ENCODE peak calls at places on chromosomes 12 and 14, in five cellular contexts. One of them, this sample, is unnamed.

GRCh38 chr14:71403673-71404072 is 496.4 kb downstream of the PCNX1 start:
- DNase-seq in stimulated activated CD8-positive, alpha-beta memory T cell treated with anti-CD3 and anti-CD28 coated beads, Interleukin-2, amount 100 ng/mL, for 1 hour: no peak
- DNase-seq in lung microvascular endothelial cell: peak
- DNase-seq in B cell: peak
- DNase-seq in MM.1S: peak
- DNase-seq in this sample: no peak

GRCh38 chr12:107591095-107591375 is 94.6 kb upstream of the PWP1 start:
- DNase-seq in B cell: no peak
- DNase-seq in stimulated activated CD8-positive, alpha-beta memory T cell treated with anti-CD3 and anti-CD28 coated beads, Interleukin-2, amount 100 ng/mL, for 1 hour: no peak
- DNase-seq in MM.1S: no peak
- DNase-seq in lung microvascular endothelial cell: no peak
- DNase-seq in this sample: no peak

GRCh38 chr14:73269729-73270651 is 32.7 kb downstream of the PAPLN start:
- DNase-seq in lung microvascular endothelial cell: peak
- DNase-seq in B cell: peak
- DNase-seq in MM.1S: no peak
- DNase-seq in stimulated activated CD8-positive, alpha-beta memory T cell treated with anti-CD3 and anti-CD28 coated beads, Interleukin-2, amount 100 ng/mL, for 1 hour: no peak
- DNase-seq in this sample: peak

GRCh38 chr12:127214196-127214595 is 1052.8 kb upstream of the TMEM132C start:
- DNase-seq in lung microvascular endothelial cell: no peak
- DNase-seq in B cell: no peak
- DNase-seq in MM.1S: no peak
- DNase-seq in stimulated activated CD8-positive, alpha-beta memory T cell treated with anti-CD3 and anti-CD28 coated beads, Interleukin-2, amount 100 ng/mL, for 1 hour: no peak
- DNase-seq in this sample: no peak

GRCh38 chr12:112978163-112979081 is at the start of gene OAS2:
- DNase-seq in B cell: peak
- DNase-seq in MM.1S: peak
- DNase-seq in stimulated activated CD8-positive, alpha-beta memory T cell treated with anti-CD3 and anti-CD28 coated beads, Interleukin-2, amount 100 ng/mL, for 1 hour: peak
- DNase-seq in lung microvascular endothelial cell: peak
- DNase-seq in this sample: peak

GRCh38 chr14:64410084-64410774 is 22.1 kb downstream of the MTHFD1 start:
- DNase-seq in lung microvascular endothelial cell: no peak
- DNase-seq in stimulated activated CD8-positive, alpha-beta memory T cell treated with anti-CD3 and anti-CD28 coated beads, Interleukin-2, amount 100 ng/mL, for 1 hour: no peak
- DNase-seq in MM.1S: no peak
- DNase-seq in B cell: no peak
- DNase-seq in this sample: no peak

GRCh38 chr12:49028666-49029275 is 10.2 kb upstream of the PRKAG1 start:
- DNase-seq in stimulated activated CD8-positive, alpha-beta memory T cell treated with anti-CD3 and anti-CD28 coated beads, Interleukin-2, amount 100 ng/mL, for 1 hour: no peak
- DNase-seq in MM.1S: no peak
- DNase-seq in lung microvascular endothelial cell: no peak
- DNase-seq in B cell: no peak
- DNase-seq in this sample: no peak

GRCh38 chr12:1594045-1594294 is 411 bp downstream of the FBXL14 start:
- DNase-seq in B cell: peak
- DNase-seq in lung microvascular endothelial cell: peak
- DNase-seq in MM.1S: peak
- DNase-seq in stimulated activated CD8-positive, alpha-beta memory T cell treated with anti-CD3 and anti-CD28 coated beads, Interleukin-2, amount 100 ng/mL, for 1 hour: no peak
- DNase-seq in this sample: peak

GRCh38 chr12:111773801-111774551 is 7.2 kb downstream of the ALDH2 start:
- DNase-seq in B cell: peak
- DNase-seq in MM.1S: peak
- DNase-seq in stimulated activated CD8-positive, alpha-beta memory T cell treated with anti-CD3 and anti-CD28 coated beads, Interleukin-2, amount 100 ng/mL, for 1 hour: no peak
- DNase-seq in lung microvascular endothelial cell: peak
- DNase-seq in this sample: peak

GRCh38 chr12:48788852-48789775 is at the start of gene ADCY6:
- DNase-seq in B cell: no peak
- DNase-seq in lung microvascular endothelial cell: peak
- DNase-seq in MM.1S: peak
- DNase-seq in stimulated activated CD8-positive, alpha-beta memory T cell treated with anti-CD3 and anti-CD28 coated beads, Interleukin-2, amount 100 ng/mL, for 1 hour: no peak
- DNase-seq in this sample: peak

This sample was measured in mucosa of descending colon.